ENCODE peak calls at places on chromosomes 16 and 17, in four cellular contexts. T, U, H and N are unnamed samples. For H3K4me1, the result is how much of the 10 kb centered on the place peaks cover.

GRCh38 chr16:24540575-24541240 is 1.3 kb downstream of the RBBP6 start:
- DNase-seq in T (no peak), U (no peak), H (no peak), N (no peak)

GRCh38 chr16:89155184-89155679 is 16.3 kb upstream of the CDH15 start:
- DNase-seq in T (no peak), U (no peak), H (no peak), N (no peak)

GRCh38 chr17:55898195-55898594 is 147.3 kb downstream of the PCTP start:
- DNase-seq in T (no peak), U (no peak), H (no peak), N (no peak)

GRCh38 chr17:19933221-19933620 is 44.4 kb downstream of the AKAP10 start:
- DNase-seq in T (no peak), U (no peak), H (no peak), N (no peak)

GRCh38 chr16:52398021-52398420 is 148.9 kb downstream of the TOX3 start:
- DNase-seq in T (no peak), U (peak), H (no peak), N (no peak)

GRCh38 chr16:81480856-81481821 is 36.5 kb downstream of the CMIP start:
- DNase-seq in T (no peak), U (peak), H (peak), N (no peak)

GRCh38 chr16:4679156-4679853 is 14.1 kb upstream of the NUDT16L1 start:
- DNase-seq in T (no peak), U (peak), H (no peak), N (no peak)

GRCh38 chr17:2815781-2816185 is 19.5 kb downstream of the RAP1GAP2 start:
- DNase-seq in T (no peak), U (no peak), H (no peak), N (no peak)

GRCh38 chr16:67456383-67457140 is 24.4 kb downstream of the ATP6V0D1 start:
- DNase-seq in T (no peak), U (no peak), H (no peak), N (no peak)

DNA sequence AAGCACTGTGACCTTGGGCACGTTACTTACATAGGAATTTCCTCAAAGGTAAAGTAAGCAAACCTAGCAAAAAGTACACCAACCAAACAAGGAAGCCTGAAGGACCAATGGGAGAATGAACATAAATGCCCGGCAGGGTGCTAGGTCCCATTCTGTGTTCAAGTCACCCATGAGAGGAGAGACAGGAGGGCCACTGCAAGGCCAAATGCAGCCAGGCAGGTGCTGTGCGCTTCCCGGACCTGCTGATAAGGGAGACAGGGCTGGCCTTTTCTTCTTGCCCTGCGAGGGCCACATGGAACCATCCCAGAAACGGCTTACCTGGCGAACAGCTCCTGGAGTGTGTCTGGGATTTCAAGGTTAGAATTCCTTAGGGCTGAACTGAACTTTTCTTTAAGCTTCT is 69.0 kb downstream of the GTF3C1 start:
- DNase-seq in T (no peak), U (no peak), H (no peak), N (no peak)
- TF ChIP-seq SUZ12 in T (no peak), U (no peak), H (no peak), N (no peak)

DNA sequence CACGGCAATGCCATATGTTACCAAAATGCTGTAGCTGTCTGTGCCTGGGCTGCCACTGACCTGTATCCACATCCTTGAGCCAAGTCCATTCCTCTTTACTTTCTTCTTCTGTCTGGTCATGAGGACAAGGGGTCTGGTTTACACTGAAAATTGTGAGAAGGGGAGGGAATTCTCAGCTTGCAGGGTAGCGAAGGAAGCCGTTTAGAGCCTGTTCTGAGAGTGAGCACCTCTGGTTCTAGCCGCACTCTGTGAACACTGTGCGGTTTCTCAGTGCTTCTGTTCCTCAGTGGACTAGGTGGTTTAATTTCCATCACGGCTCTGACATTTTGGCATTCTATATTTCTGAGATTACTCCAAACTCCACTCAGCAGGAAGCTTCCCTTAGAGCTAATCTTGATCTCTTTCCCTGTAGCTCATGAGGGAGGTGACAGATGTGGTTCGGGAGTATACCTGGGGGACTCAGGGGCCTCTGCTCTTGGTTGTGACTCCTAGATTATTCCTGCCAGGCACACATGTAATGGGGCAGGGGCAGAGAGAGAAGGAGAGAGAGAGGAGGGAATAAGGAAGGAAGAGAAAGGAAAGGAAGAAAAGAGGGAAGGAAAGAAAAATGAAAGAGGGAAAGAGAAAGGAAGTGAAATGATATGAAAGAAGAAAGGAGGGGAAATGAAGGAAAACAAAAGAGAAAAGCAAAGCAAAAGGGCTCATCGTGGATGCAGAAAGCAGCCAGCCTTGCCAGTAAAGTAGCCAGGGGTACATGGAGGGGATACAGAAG is 14.2 kb upstream of the TBX21 start:
- DNase-seq in T (no peak), U (no peak), H (no peak), N (no peak)
- H3K4me1 ChIP-seq in T (under half), U (under half), H (half or more), N (under half)

GRCh38 chr17:40538019-40538935 is 27.0 kb downstream of the CCR7 start:
- DNase-seq in T (no peak), U (no peak), H (no peak), N (no peak)

GRCh38 chr17:40540448-40540847 is 24.8 kb downstream of the CCR7 start:
- DNase-seq in T (no peak), U (no peak), H (no peak), N (no peak)

GRCh38 chr17:40541060-40541872 is 24.0 kb downstream of the CCR7 start:
- DNase-seq in T (no peak), U (peak), H (no peak), N (no peak)

GRCh38 chr17:40539711-40540411 is 25.4 kb downstream of the CCR7 start:
- DNase-seq in T (no peak), U (no peak), H (no peak), N (no peak)

GRCh38 chr17:40538936-40539705 is 26.2 kb downstream of the CCR7 start:
- DNase-seq in T (no peak), U (no peak), H (no peak), N (no peak)
- TF ChIP-seq SUZ12 in T (no peak), U (no peak), H (no peak), N (no peak)

GRCh38 chr17:77420476-77420803 is 279.7 kb downstream of the SEC14L1 start:
- DNase-seq in T (no peak), U (no peak), H (no peak), N (no peak)
- H3K4me1 ChIP-seq in T (under half), U (half or more), H (under half), N (half or more)

GRCh38 chr17:15972497-15972951 is 27.0 kb downstream of the ZSWIM7 start:
- DNase-seq in T (no peak), U (no peak), H (no peak), N (no peak)

GRCh38 chr17:15973016-15973415 is 26.5 kb downstream of the ZSWIM7 start:
- DNase-seq in T (no peak), U (no peak), H (no peak), N (no peak)

GRCh38 chr17:15971882-15972281 is 27.0 kb downstream of the ADORA2B start:
- DNase-seq in T (no peak), U (no peak), H (no peak), N (no peak)

GRCh38 chr17:15969463-15969862 is 24.5 kb downstream of the ADORA2B start:
- DNase-seq in T (no peak), U (no peak), H (no peak), N (no peak)

DNA sequence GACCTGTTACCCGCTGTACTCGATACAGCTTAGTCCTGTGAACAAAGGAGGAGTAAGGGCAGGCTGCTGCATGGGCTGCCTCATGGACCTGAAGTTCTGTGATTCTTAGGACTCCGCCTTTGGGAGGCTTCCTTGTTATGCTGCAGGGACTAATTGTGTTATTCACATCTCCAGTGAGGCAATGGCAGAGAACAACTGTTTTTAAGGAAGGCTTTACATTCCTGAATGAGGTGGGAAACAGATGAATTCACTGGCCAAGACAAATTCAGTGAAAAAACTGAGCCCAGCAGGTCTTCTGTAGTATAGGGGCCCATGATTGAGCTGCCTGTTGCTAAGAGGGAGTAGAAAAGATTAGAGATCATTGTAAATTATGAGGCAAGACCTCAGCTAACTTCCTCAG is 26.2 kb downstream of the ADORA2B start:
- DNase-seq in T (no peak), U (no peak), H (no peak), N (peak)
- TF ChIP-seq SUZ12 in T (no peak), U (no peak), H (no peak), N (no peak)